ENCODE peak calls at places on chromosomes 1 and 21, in six cellular contexts. One of them, this sample, is unnamed.

GRCh38 chr1:110150330-110151174 is at the start of gene SLC6A17:
- DNase-seq in SK-N-SH: peak; percentile 82
- DNase-seq in HL-60: no peak
- DNase-seq in GM12878: no peak
- DNase-seq in Panc1: no peak
- DNase-seq in HCT116: peak; percentile 65
- DNase-seq in this sample: peak; percentile 75

GRCh38 chr1:98668733-98669132 is 7.2 kb downstream of the SNX7 start:
- DNase-seq in SK-N-SH: no peak
- DNase-seq in HL-60: no peak
- DNase-seq in GM12878: no peak
- DNase-seq in Panc1: no peak
- DNase-seq in HCT116: no peak
- DNase-seq in this sample: no peak

GRCh38 chr1:216596298-216596947 is 126.8 kb downstream of the ESRRG start:
- DNase-seq in SK-N-SH: peak; percentile 56
- DNase-seq in HL-60: no peak
- DNase-seq in GM12878: no peak
- DNase-seq in Panc1: no peak
- DNase-seq in HCT116: no peak
- DNase-seq in this sample: peak; percentile 31

GRCh38 chr1:100989306-100990077 is 36.1 kb downstream of the DPH5 start:
- DNase-seq in SK-N-SH: no peak
- DNase-seq in HL-60: no peak
- DNase-seq in GM12878: no peak
- DNase-seq in Panc1: no peak
- DNase-seq in HCT116: no peak
- DNase-seq in this sample: no peak

GRCh38 chr21:35378881-35379280 is 329.8 kb upstream of the RUNX1 start:
- DNase-seq in SK-N-SH: no peak
- DNase-seq in HL-60: no peak
- DNase-seq in GM12878: no peak
- DNase-seq in Panc1: no peak
- DNase-seq in HCT116: no peak
- DNase-seq in this sample: no peak

GRCh38 chr1:147341246-147341645 is 98.8 kb downstream of the CHD1L start:
- DNase-seq in SK-N-SH: no peak
- DNase-seq in HL-60: no peak
- DNase-seq in GM12878: no peak
- DNase-seq in Panc1: no peak
- DNase-seq in HCT116: no peak
- DNase-seq in this sample: no peak

GRCh38 chr1:218426343-218426657 is 81.2 kb downstream of the TGFB2 start:
- DNase-seq in SK-N-SH: no peak
- DNase-seq in HL-60: no peak
- DNase-seq in GM12878: no peak
- DNase-seq in Panc1: no peak
- DNase-seq in HCT116: no peak
- DNase-seq in this sample: no peak

GRCh38 chr1:175254190-175254589 is 61.6 kb upstream of the KIAA0040 start:
- DNase-seq in SK-N-SH: no peak
- DNase-seq in HL-60: no peak
- DNase-seq in GM12878: no peak
- DNase-seq in Panc1: no peak
- DNase-seq in HCT116: no peak
- DNase-seq in this sample: no peak

GRCh38 chr1:222561656-222562055 is 13.8 kb upstream of the HHIPL2 start:
- DNase-seq in SK-N-SH: no peak
- DNase-seq in HL-60: no peak
- DNase-seq in GM12878: no peak
- DNase-seq in Panc1: no peak
- DNase-seq in HCT116: no peak
- DNase-seq in this sample: no peak

GRCh38 chr1:150895618-150896017 is 8.7 kb downstream of the CTXND2 start:
- DNase-seq in SK-N-SH: peak; percentile 12
- DNase-seq in HL-60: no peak
- DNase-seq in GM12878: no peak
- DNase-seq in Panc1: peak; percentile 38
- DNase-seq in HCT116: peak; percentile 58
- DNase-seq in this sample: no peak

GRCh38 chr1:92411511-92411910 is 75.2 kb downstream of the GFI1 start:
- DNase-seq in SK-N-SH: no peak
- DNase-seq in HL-60: no peak
- DNase-seq in GM12878: no peak
- DNase-seq in Panc1: no peak
- DNase-seq in HCT116: no peak
- DNase-seq in this sample: no peak

GRCh38 chr1:244049969-244050834 is 881 bp upstream of the ZBTB18 start:
- DNase-seq in SK-N-SH: no peak
- DNase-seq in HL-60: peak; percentile 42
- DNase-seq in GM12878: no peak
- DNase-seq in Panc1: no peak
- DNase-seq in HCT116: no peak
- DNase-seq in this sample: peak; percentile 26

GRCh38 chr1:221098462-221099406 is 219.5 kb downstream of the HLX start:
- DNase-seq in SK-N-SH: no peak
- DNase-seq in HL-60: peak; percentile 63
- DNase-seq in GM12878: no peak
- DNase-seq in Panc1: no peak
- DNase-seq in HCT116: no peak
- DNase-seq in this sample: no peak

GRCh38 chr1:101071470-101071886 is 45.9 kb upstream of the DPH5 start:
- DNase-seq in SK-N-SH: no peak
- DNase-seq in HL-60: no peak
- DNase-seq in GM12878: no peak
- DNase-seq in Panc1: no peak
- DNase-seq in HCT116: no peak
- DNase-seq in this sample: no peak

GRCh38 chr1:180150982-180151381 is 3.7 kb upstream of the QSOX1 start:
- DNase-seq in SK-N-SH: no peak
- DNase-seq in HL-60: peak; percentile 85
- DNase-seq in GM12878: no peak
- DNase-seq in Panc1: no peak
- DNase-seq in HCT116: no peak
- DNase-seq in this sample: no peak

GRCh38 chr1:226542623-226543103 is 5.9 kb upstream of the STUM start:
- DNase-seq in SK-N-SH: no peak
- DNase-seq in HL-60: no peak
- DNase-seq in GM12878: no peak
- DNase-seq in Panc1: no peak
- DNase-seq in HCT116: no peak
- DNase-seq in this sample: no peak

GRCh38 chr1:52635321-52636089 is 2.5 kb downstream of the SHISAL2A start:
- DNase-seq in SK-N-SH: no peak
- DNase-seq in HL-60: no peak
- DNase-seq in GM12878: no peak
- DNase-seq in Panc1: no peak
- DNase-seq in HCT116: no peak
- DNase-seq in this sample: no peak

GRCh38 chr1:178579562-178579961 is 66.7 kb downstream of the TEX35 start:
- DNase-seq in SK-N-SH: no peak
- DNase-seq in HL-60: no peak
- DNase-seq in GM12878: peak; percentile 33
- DNase-seq in Panc1: no peak
- DNase-seq in HCT116: no peak
- DNase-seq in this sample: no peak

GRCh38 chr1:15603050-15603965 is 13.9 kb upstream of the DDI2 start:
- DNase-seq in SK-N-SH: peak; percentile 97
- DNase-seq in HL-60: peak; percentile 97
- DNase-seq in GM12878: peak; percentile 77
- DNase-seq in Panc1: peak; percentile 86
- DNase-seq in HCT116: no peak
- DNase-seq in this sample: peak; percentile 99

GRCh38 chr1:161706483-161707347 is at the start of gene FCRLA:
- DNase-seq in SK-N-SH: no peak
- DNase-seq in HL-60: no peak
- DNase-seq in GM12878: peak; percentile 88
- DNase-seq in Panc1: no peak
- DNase-seq in HCT116: no peak
- DNase-seq in this sample: no peak

GRCh38 chr1:58762806-58763205 is 21.0 kb downstream of the JUN start:
- DNase-seq in SK-N-SH: no peak
- DNase-seq in HL-60: no peak
- DNase-seq in GM12878: no peak
- DNase-seq in Panc1: no peak
- DNase-seq in HCT116: no peak
- DNase-seq in this sample: no peak

GRCh38 chr21:41847066-41847804 is 31.9 kb downstream of the PRDM15 start:
- DNase-seq in SK-N-SH: no peak
- DNase-seq in HL-60: no peak
- DNase-seq in GM12878: no peak
- DNase-seq in Panc1: no peak
- DNase-seq in HCT116: no peak
- DNase-seq in this sample: peak; percentile 60

GRCh38 chr1:199272690-199273089 is 633.9 kb downstream of the PTPRC start:
- DNase-seq in SK-N-SH: peak; percentile 4
- DNase-seq in HL-60: no peak
- DNase-seq in GM12878: peak; percentile 54
- DNase-seq in Panc1: peak; percentile 82
- DNase-seq in HCT116: peak; percentile 71
- DNase-seq in this sample: peak; percentile 4

GRCh38 chr1:171898956-171899355 is 57.7 kb downstream of the DNM3 start:
- DNase-seq in SK-N-SH: peak; percentile 10
- DNase-seq in HL-60: no peak
- DNase-seq in GM12878: no peak
- DNase-seq in Panc1: no peak
- DNase-seq in HCT116: no peak
- DNase-seq in this sample: peak; percentile 68

GRCh38 chr21:42315296-42315891 is at the start of gene TFF3:
- DNase-seq in SK-N-SH: no peak
- DNase-seq in HL-60: no peak
- DNase-seq in GM12878: no peak
- DNase-seq in Panc1: no peak
- DNase-seq in HCT116: no peak
- DNase-seq in this sample: no peak

GRCh38 chr21:32096411-32096810 is 182.4 kb downstream of the MIS18A start:
- DNase-seq in SK-N-SH: peak; percentile 56
- DNase-seq in HL-60: peak; percentile 18
- DNase-seq in GM12878: no peak
- DNase-seq in Panc1: no peak
- DNase-seq in HCT116: peak; percentile 28
- DNase-seq in this sample: peak; percentile 82

GRCh38 chr1:178284059-178284458 is 190.2 kb downstream of the RASAL2 start:
- DNase-seq in SK-N-SH: no peak
- DNase-seq in HL-60: peak; percentile 65
- DNase-seq in GM12878: no peak
- DNase-seq in Panc1: no peak
- DNase-seq in HCT116: no peak
- DNase-seq in this sample: peak; percentile 33

GRCh38 chr1:232335261-232335660 is 294.7 kb downstream of the SIPA1L2 start:
- DNase-seq in SK-N-SH: no peak
- DNase-seq in HL-60: no peak
- DNase-seq in GM12878: no peak
- DNase-seq in Panc1: no peak
- DNase-seq in HCT116: no peak
- DNase-seq in this sample: no peak

GRCh38 chr1:170664283-170664827 is 424 bp downstream of the PRRX1 start:
- DNase-seq in SK-N-SH: peak; percentile 53
- DNase-seq in HL-60: no peak
- DNase-seq in GM12878: no peak
- DNase-seq in Panc1: no peak
- DNase-seq in HCT116: no peak
- DNase-seq in this sample: peak; percentile 33
- H3K27me3 ChIP-seq in SK-N-SH: no peaks in the 10 kb centered on the region
- H3K27me3 ChIP-seq in HL-60: peaks cover 71% of the 10 kb centered on the region
- H3K27me3 ChIP-seq in GM12878: peaks cover 44% of the 10 kb centered on the region
- H3K27me3 ChIP-seq in Panc1: peaks cover 8% of the 10 kb centered on the region
- H3K27me3 ChIP-seq in HCT116: no peaks in the 10 kb centered on the region
- H3K27me3 ChIP-seq in this sample: peaks cover 100% of the 10 kb centered on the region

GRCh38 chr21:26167593-26167992 is 3.0 kb downstream of the APP start:
- DNase-seq in SK-N-SH: no peak
- DNase-seq in HL-60: no peak
- DNase-seq in GM12878: no peak
- DNase-seq in Panc1: no peak
- DNase-seq in HCT116: no peak
- DNase-seq in this sample: peak; percentile 29

GRCh38 chr21:26170471-26171309 is at the start of gene APP:
- DNase-seq in SK-N-SH: peak; percentile 98
- DNase-seq in HL-60: peak; percentile 75
- DNase-seq in GM12878: no peak
- DNase-seq in Panc1: no peak
- DNase-seq in HCT116: peak; percentile 19
- DNase-seq in this sample: peak; percentile 82

GRCh38 chr21:26169061-26169610 is 1.4 kb downstream of the APP start:
- DNase-seq in SK-N-SH: peak; percentile 71
- DNase-seq in HL-60: peak; percentile 71
- DNase-seq in GM12878: peak; percentile 24
- DNase-seq in Panc1: no peak
- DNase-seq in HCT116: peak; percentile 29
- DNase-seq in this sample: peak; percentile 72

GRCh38 chr21:26169611-26170470 is 729 bp downstream of the APP start:
- DNase-seq in SK-N-SH: peak; percentile 83
- DNase-seq in HL-60: peak; percentile 46
- DNase-seq in GM12878: no peak
- DNase-seq in Panc1: no peak
- DNase-seq in HCT116: peak; percentile 16
- DNase-seq in this sample: peak; percentile 64

GRCh38 chr21:26171310-26172100 is 935 bp upstream of the APP start:
- DNase-seq in SK-N-SH: peak; percentile 26
- DNase-seq in HL-60: no peak
- DNase-seq in GM12878: no peak
- DNase-seq in Panc1: no peak
- DNase-seq in HCT116: no peak
- DNase-seq in this sample: no peak
- TF ChIP-seq REST in SK-N-SH: no peak
- TF ChIP-seq REST in HL-60: no peak
- TF ChIP-seq REST in GM12878: no peak
- TF ChIP-seq REST in Panc1: no peak
- TF ChIP-seq REST in HCT116: no peak
- TF ChIP-seq REST in this sample: no peak

DNA sequence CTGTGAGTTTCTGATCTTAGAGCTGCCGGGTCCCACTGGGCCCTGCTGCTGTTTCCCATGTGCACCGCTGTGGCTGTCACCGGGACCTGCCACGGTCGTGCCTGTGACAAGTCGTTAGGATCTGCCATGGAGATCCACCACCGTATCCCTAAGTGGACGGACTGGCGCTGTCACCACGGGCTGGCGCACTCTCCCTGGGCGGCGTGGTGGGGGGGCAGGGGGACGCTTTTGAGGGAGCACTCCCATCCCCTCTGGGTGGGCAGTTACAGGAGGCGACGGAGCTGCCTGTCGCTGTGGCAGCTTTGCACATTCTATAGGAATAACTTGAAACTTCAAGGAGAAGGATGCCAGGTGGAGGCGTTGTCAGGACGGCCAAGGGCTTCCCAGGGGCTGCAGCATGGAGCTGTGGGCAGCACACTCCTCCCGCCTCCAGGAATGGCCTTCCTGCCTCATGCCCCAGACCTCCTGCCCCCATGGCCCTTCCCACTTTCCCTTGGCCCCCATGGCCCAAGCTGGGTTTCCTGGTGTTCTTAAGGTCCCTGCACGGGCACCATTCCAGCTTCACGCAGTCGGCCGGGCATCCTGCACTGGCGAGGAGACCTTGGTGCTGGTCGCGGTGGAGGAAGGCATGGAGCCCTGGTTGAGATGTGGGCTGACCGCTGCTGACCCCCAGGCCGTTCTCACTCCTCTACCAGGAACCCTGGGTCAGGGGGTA is 85.2 kb downstream of the PRDM16 start:
- DNase-seq in SK-N-SH: no peak
- DNase-seq in HL-60: no peak
- DNase-seq in GM12878: no peak
- DNase-seq in Panc1: no peak
- DNase-seq in HCT116: no peak
- DNase-seq in this sample: no peak
- H3K27me3 ChIP-seq in SK-N-SH: no peaks in the 10 kb centered on the region
- H3K27me3 ChIP-seq in HL-60: peaks cover 11% of the 10 kb centered on the region
- H3K27me3 ChIP-seq in GM12878: no peaks in the 10 kb centered on the region
- H3K27me3 ChIP-seq in Panc1: no peaks in the 10 kb centered on the region
- H3K27me3 ChIP-seq in HCT116: no peaks in the 10 kb centered on the region
- H3K27me3 ChIP-seq in this sample: no peaks in the 10 kb centered on the region

GRCh38 chr1:8595919-8596318 is 221.5 kb downstream of the RERE start:
- DNase-seq in SK-N-SH: no peak
- DNase-seq in HL-60: no peak
- DNase-seq in GM12878: peak; percentile 24
- DNase-seq in Panc1: no peak
- DNase-seq in HCT116: no peak
- DNase-seq in this sample: no peak
- TF ChIP-seq REST in SK-N-SH: no peak
- TF ChIP-seq REST in HL-60: no peak
- TF ChIP-seq REST in GM12878: no peak
- TF ChIP-seq REST in Panc1: no peak
- TF ChIP-seq REST in HCT116: no peak
- TF ChIP-seq REST in this sample: no peak